ENCODE peak calls at places on chromosome 16, in eight cellular contexts. Y, Q, U, B, H, S, C and J are unnamed samples.

GRCh38 chr16:50266337-50267091 is at the start of gene ADCY7:
- DNase-seq in Y (peak), Q (peak), U (peak), B (peak), H (peak), S (no peak), C (peak), J (no peak)

GRCh38 chr16:25177831-25178688 is 38.7 kb upstream of the AQP8 start:
- DNase-seq in Y (no peak), Q (no peak), U (no peak), B (no peak), H (no peak), S (no peak), C (no peak), J (no peak)

GRCh38 chr16:559021-559380 is 1.2 kb upstream of the PRR35 start:
- DNase-seq in Y (no peak), Q (no peak), U (no peak), B (no peak), H (no peak), S (no peak), C (no peak), J (no peak)

GRCh38 chr16:53323924-53324323 is 110.3 kb upstream of the RBL2 start:
- DNase-seq in Y (no peak), Q (no peak), U (no peak), B (no peak), H (no peak), S (no peak), C (no peak), J (no peak)

GRCh38 chr16:4323071-4323844 is 7.4 kb downstream of the GLIS2 start:
- DNase-seq in Y (no peak), Q (peak), U (no peak), B (no peak), H (no peak), S (no peak), C (no peak), J (no peak)

GRCh38 chr16:49556252-49557069 is 182.9 kb downstream of the C16orf78 start:
- DNase-seq in Y (peak), Q (no peak), U (no peak), B (peak), H (no peak), S (no peak), C (no peak), J (no peak)

GRCh38 chr16:14600164-14600563 is 29.9 kb downstream of the PARN start:
- DNase-seq in Y (no peak), Q (no peak), U (no peak), B (peak), H (no peak), S (no peak), C (no peak), J (no peak)

GRCh38 chr16:28984619-28985135 is at the start of gene LAT:
- DNase-seq in Y (no peak), Q (no peak), U (peak), B (no peak), H (no peak), S (no peak), C (peak), J (no peak)

GRCh38 chr16:50712568-50712914 is 19.1 kb downstream of the NOD2 start:
- DNase-seq in Y (no peak), Q (no peak), U (no peak), B (peak), H (no peak), S (no peak), C (no peak), J (no peak)

GRCh38 chr16:9135797-9136196 is 44.4 kb downstream of the HAPSTR1 start:
- DNase-seq in Y (no peak), Q (peak), U (no peak), B (no peak), H (no peak), S (no peak), C (no peak), J (no peak)

GRCh38 chr16:65366316-65366715 is 244.5 kb upstream of the CDH11 start:
- DNase-seq in Y (no peak), Q (no peak), U (no peak), B (no peak), H (no peak), S (no peak), C (no peak), J (no peak)

GRCh38 chr16:58378401-58378800 is 13.9 kb upstream of the GINS3 start:
- DNase-seq in Y (no peak), Q (no peak), U (no peak), B (no peak), H (no peak), S (no peak), C (no peak), J (no peak)

GRCh38 chr16:11390573-11391495 is 45.6 kb downstream of the RMI2 start:
- DNase-seq in Y (peak), Q (peak), U (no peak), B (peak), H (no peak), S (no peak), C (no peak), J (no peak)

GRCh38 chr16:19524866-19525723 is 1.4 kb downstream of the CCP110 start:
- DNase-seq in Y (peak), Q (no peak), U (no peak), B (peak), H (no peak), S (no peak), C (no peak), J (peak)

GRCh38 chr16:86285938-86286921 is 224.1 kb upstream of the FOXF1 start:
- DNase-seq in Y (no peak), Q (no peak), U (no peak), B (peak), H (no peak), S (no peak), C (no peak), J (no peak)

GRCh38 chr16:65770752-65771151 is 595.7 kb upstream of the CDH5 start:
- DNase-seq in Y (peak), Q (no peak), U (no peak), B (no peak), H (no peak), S (no peak), C (no peak), J (no peak)

GRCh38 chr16:79415983-79416641 is 184.4 kb downstream of the MAF start:
- DNase-seq in Y (no peak), Q (no peak), U (no peak), B (no peak), H (no peak), S (no peak), C (no peak), J (no peak)

GRCh38 chr16:85822145-85822544 is 22.6 kb downstream of the COX4I1 start:
- DNase-seq in Y (no peak), Q (no peak), U (no peak), B (no peak), H (no peak), S (no peak), C (no peak), J (no peak)

GRCh38 chr16:70576431-70577255 is 53.0 kb downstream of the SF3B3 start:
- DNase-seq in Y (no peak), Q (no peak), U (no peak), B (peak), H (peak), S (no peak), C (no peak), J (peak)

GRCh38 chr16:50675686-50676610 is 5.2 kb downstream of the SNX20 start:
- DNase-seq in Y (no peak), Q (no peak), U (no peak), B (no peak), H (no peak), S (no peak), C (no peak), J (no peak)

GRCh38 chr16:47712276-47713224 is 251.4 kb downstream of the PHKB start:
- DNase-seq in Y (no peak), Q (no peak), U (no peak), B (no peak), H (no peak), S (no peak), C (no peak), J (no peak)

GRCh38 chr16:11162571-11163268 is 93.3 kb downstream of the SOCS1 start:
- DNase-seq in Y (no peak), Q (no peak), U (no peak), B (no peak), H (no peak), S (no peak), C (no peak), J (no peak)

GRCh38 chr16:12557808-12558207 is 245.9 kb downstream of the CPPED1 start:
- DNase-seq in Y (no peak), Q (no peak), U (no peak), B (no peak), H (no peak), S (no peak), C (no peak), J (no peak)

GRCh38 chr16:12323007-12323699 is 346.6 kb downstream of the SNX29 start:
- DNase-seq in Y (no peak), Q (no peak), U (peak), B (peak), H (no peak), S (no peak), C (no peak), J (peak)

GRCh38 chr16:63617047-63617989 is 1504.5 kb downstream of the CDH11 start:
- DNase-seq in Y (peak), Q (no peak), U (no peak), B (no peak), H (no peak), S (no peak), C (no peak), J (no peak)

GRCh38 chr16:46822270-46822669 is 8.7 kb downstream of the C16orf87 start:
- DNase-seq in Y (no peak), Q (no peak), U (no peak), B (peak), H (no peak), S (no peak), C (no peak), J (peak)